ENCODE peak calls at places on chromosomes 11 and 22, in ten cellular contexts. One of them, this sample, is unnamed.

GRCh38 chr11:41245184-41245583 is 214.3 kb downstream of the LRRC4C start:
- DNase-seq in neural progenitor cell: no peak
- DNase-seq in mesothelial cell of epicardium: no peak
- DNase-seq in AG09319: no peak
- DNase-seq in esophagus muscularis mucosa: no peak
- DNase-seq in retinal pigment epithelial cell: no peak
- DNase-seq in fibroblast of lung: no peak
- DNase-seq in WTC11: no peak
- DNase-seq in pancreas: peak; percentile 43
- DNase-seq in PC-3: no peak
- DNase-seq in this sample: no peak

GRCh38 chr11:124633355-124633754 is 10.7 kb downstream of the TBRG1 start:
- DNase-seq in PC-3: peak; percentile 52
- DNase-seq in AG09319: no peak
- DNase-seq in fibroblast of lung: no peak
- DNase-seq in retinal pigment epithelial cell: no peak
- DNase-seq in mesothelial cell of epicardium: no peak
- DNase-seq in esophagus muscularis mucosa: no peak
- DNase-seq in pancreas: no peak
- DNase-seq in WTC11: no peak
- DNase-seq in neural progenitor cell: no peak
- DNase-seq in this sample: no peak

GRCh38 chr22:33917744-33918406 is 2.4 kb downstream of the LARGE1 start:
- DNase-seq in esophagus muscularis mucosa: no peak
- DNase-seq in mesothelial cell of epicardium: no peak
- DNase-seq in WTC11: peak; percentile 15
- DNase-seq in AG09319: no peak
- DNase-seq in PC-3: no peak
- DNase-seq in pancreas: no peak
- DNase-seq in neural progenitor cell: peak; percentile 64
- DNase-seq in retinal pigment epithelial cell: no peak
- DNase-seq in fibroblast of lung: peak; percentile 53
- DNase-seq in this sample: no peak

GRCh38 chr11:64851831-64852337 is 7.4 kb upstream of the CDC42BPG start:
- DNase-seq in retinal pigment epithelial cell: no peak
- DNase-seq in mesothelial cell of epicardium: no peak
- DNase-seq in WTC11: no peak
- DNase-seq in neural progenitor cell: no peak
- DNase-seq in pancreas: no peak
- DNase-seq in PC-3: no peak
- DNase-seq in fibroblast of lung: no peak
- DNase-seq in AG09319: no peak
- DNase-seq in esophagus muscularis mucosa: no peak
- DNase-seq in this sample: no peak

GRCh38 chr11:12201016-12201985 is 90.9 kb downstream of the MICAL2 start:
- DNase-seq in pancreas: no peak
- DNase-seq in retinal pigment epithelial cell: peak; percentile 71
- DNase-seq in mesothelial cell of epicardium: no peak
- DNase-seq in PC-3: no peak
- DNase-seq in WTC11: no peak
- DNase-seq in esophagus muscularis mucosa: no peak
- DNase-seq in AG09319: peak; percentile 39
- DNase-seq in neural progenitor cell: no peak
- DNase-seq in fibroblast of lung: peak; percentile 77
- DNase-seq in this sample: peak; percentile 91

GRCh38 chr22:31488988-31489617 is 539 bp downstream of the EIF4ENIF1 start:
- DNase-seq in fibroblast of lung: no peak
- DNase-seq in pancreas: peak; percentile 75
- DNase-seq in esophagus muscularis mucosa: no peak
- DNase-seq in AG09319: no peak
- DNase-seq in retinal pigment epithelial cell: no peak
- DNase-seq in neural progenitor cell: peak; percentile 72
- DNase-seq in mesothelial cell of epicardium: peak; percentile 61
- DNase-seq in PC-3: peak; percentile 4
- DNase-seq in WTC11: peak; percentile 55
- DNase-seq in this sample: no peak

GRCh38 chr11:114291381-114291780 is 4.8 kb upstream of the NNMT start:
- DNase-seq in retinal pigment epithelial cell: no peak
- DNase-seq in fibroblast of lung: no peak
- DNase-seq in neural progenitor cell: no peak
- DNase-seq in WTC11: no peak
- DNase-seq in AG09319: peak; percentile 20
- DNase-seq in PC-3: no peak
- DNase-seq in mesothelial cell of epicardium: no peak
- DNase-seq in pancreas: no peak
- DNase-seq in esophagus muscularis mucosa: no peak
- DNase-seq in this sample: no peak

GRCh38 chr22:32996702-32997101 is 61.5 kb downstream of the SYN3 start:
- DNase-seq in mesothelial cell of epicardium: no peak
- DNase-seq in AG09319: no peak
- DNase-seq in PC-3: no peak
- DNase-seq in esophagus muscularis mucosa: peak; percentile 95
- DNase-seq in neural progenitor cell: no peak
- DNase-seq in WTC11: no peak
- DNase-seq in pancreas: no peak
- DNase-seq in retinal pigment epithelial cell: peak; percentile 45
- DNase-seq in fibroblast of lung: no peak
- DNase-seq in this sample: peak; percentile 90

GRCh38 chr11:47373876-47374820 is 4.2 kb downstream of the SPI1 start:
- DNase-seq in retinal pigment epithelial cell: no peak
- DNase-seq in AG09319: peak; percentile 16
- DNase-seq in fibroblast of lung: peak; percentile 70
- DNase-seq in esophagus muscularis mucosa: no peak
- DNase-seq in WTC11: peak; percentile 90
- DNase-seq in neural progenitor cell: peak; percentile 84
- DNase-seq in PC-3: peak; percentile 74
- DNase-seq in mesothelial cell of epicardium: peak; percentile 91
- DNase-seq in pancreas: peak; percentile 96
- DNase-seq in this sample: peak; percentile 86

GRCh38 chr11:12599408-12600143 is 74.6 kb upstream of the TEAD1 start:
- DNase-seq in fibroblast of lung: no peak
- DNase-seq in neural progenitor cell: peak; percentile 71
- DNase-seq in esophagus muscularis mucosa: no peak
- DNase-seq in AG09319: no peak
- DNase-seq in pancreas: peak; percentile 90
- DNase-seq in mesothelial cell of epicardium: no peak
- DNase-seq in WTC11: peak; percentile 81
- DNase-seq in PC-3: peak; percentile 42
- DNase-seq in retinal pigment epithelial cell: no peak
- DNase-seq in this sample: no peak

GRCh38 chr11:124961972-124962609 is 8.1 kb downstream of the CCDC15 start:
- DNase-seq in fibroblast of lung: peak; percentile 90
- DNase-seq in mesothelial cell of epicardium: no peak
- DNase-seq in pancreas: no peak
- DNase-seq in retinal pigment epithelial cell: peak; percentile 37
- DNase-seq in PC-3: peak; percentile 91
- DNase-seq in esophagus muscularis mucosa: no peak
- DNase-seq in AG09319: peak; percentile 49
- DNase-seq in WTC11: no peak
- DNase-seq in neural progenitor cell: peak; percentile 72
- DNase-seq in this sample: no peak

GRCh38 chr11:128052912-128053641 is 534.3 kb downstream of the ETS1 start:
- DNase-seq in esophagus muscularis mucosa: no peak
- DNase-seq in fibroblast of lung: peak; percentile 65
- DNase-seq in pancreas: no peak
- DNase-seq in AG09319: peak; percentile 49
- DNase-seq in WTC11: no peak
- DNase-seq in neural progenitor cell: no peak
- DNase-seq in retinal pigment epithelial cell: no peak
- DNase-seq in mesothelial cell of epicardium: no peak
- DNase-seq in PC-3: peak; percentile 56
- DNase-seq in this sample: no peak

GRCh38 chr11:111604392-111605009 is 2.3 kb downstream of the SIK2 start:
- DNase-seq in PC-3: peak; percentile 82
- DNase-seq in WTC11: no peak
- DNase-seq in neural progenitor cell: peak; percentile 79
- DNase-seq in mesothelial cell of epicardium: no peak
- DNase-seq in AG09319: no peak
- DNase-seq in pancreas: no peak
- DNase-seq in fibroblast of lung: peak; percentile 67
- DNase-seq in retinal pigment epithelial cell: no peak
- DNase-seq in esophagus muscularis mucosa: no peak
- DNase-seq in this sample: no peak
- TF ChIP-seq CTCF in PC-3: peak; percentile 86
- TF ChIP-seq CTCF in WTC11: peak; percentile 36
- TF ChIP-seq CTCF in neural progenitor cell: peak; percentile 78
- TF ChIP-seq CTCF in mesothelial cell of epicardium: peak; percentile 63
- TF ChIP-seq CTCF in AG09319: peak; percentile 49
- TF ChIP-seq CTCF in pancreas: peak; percentile 42
- TF ChIP-seq CTCF in fibroblast of lung: peak; percentile 54
- TF ChIP-seq CTCF in retinal pigment epithelial cell: peak; percentile 64
- TF ChIP-seq CTCF in esophagus muscularis mucosa: peak; percentile 47
- TF ChIP-seq CTCF in this sample: peak; percentile 77

DNA sequence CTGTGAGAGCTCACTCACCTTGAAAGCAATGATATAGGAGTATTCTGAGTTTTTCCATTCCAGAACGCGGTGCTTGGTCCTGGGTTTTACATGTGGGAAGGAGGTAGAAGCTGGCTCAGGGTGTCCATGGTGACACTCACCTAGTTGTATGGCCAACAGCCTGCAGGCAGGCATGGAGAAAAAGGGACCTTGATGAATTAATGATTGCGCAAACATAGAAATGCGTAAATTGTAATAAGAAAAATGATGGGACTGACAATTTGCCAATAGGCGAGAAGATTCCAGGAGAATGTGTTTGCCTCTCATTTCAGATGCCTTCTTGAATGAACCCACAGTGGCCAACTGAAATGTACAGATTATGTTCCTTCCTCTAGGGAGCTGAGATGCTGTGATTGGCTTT is 53.4 kb upstream of the MYO18B start:
- DNase-seq in retinal pigment epithelial cell: no peak
- DNase-seq in fibroblast of lung: no peak
- DNase-seq in mesothelial cell of epicardium: no peak
- DNase-seq in AG09319: no peak
- DNase-seq in esophagus muscularis mucosa: no peak
- DNase-seq in WTC11: no peak
- DNase-seq in PC-3: no peak
- DNase-seq in neural progenitor cell: no peak
- DNase-seq in pancreas: no peak
- DNase-seq in this sample: no peak
- TF ChIP-seq CTCF in retinal pigment epithelial cell: no peak
- TF ChIP-seq CTCF in fibroblast of lung: no peak
- TF ChIP-seq CTCF in mesothelial cell of epicardium: no peak
- TF ChIP-seq CTCF in AG09319: no peak
- TF ChIP-seq CTCF in esophagus muscularis mucosa: no peak
- TF ChIP-seq CTCF in WTC11: no peak
- TF ChIP-seq CTCF in PC-3: no peak
- TF ChIP-seq CTCF in neural progenitor cell: no peak
- TF ChIP-seq CTCF in pancreas: no peak
- TF ChIP-seq CTCF in this sample: no peak

GRCh38 chr11:70413151-70413550 is 14.8 kb downstream of the CTTN start:
- DNase-seq in pancreas: no peak
- DNase-seq in neural progenitor cell: no peak
- DNase-seq in retinal pigment epithelial cell: no peak
- DNase-seq in fibroblast of lung: no peak
- DNase-seq in esophagus muscularis mucosa: no peak
- DNase-seq in WTC11: no peak
- DNase-seq in AG09319: no peak
- DNase-seq in mesothelial cell of epicardium: no peak
- DNase-seq in PC-3: no peak
- DNase-seq in this sample: no peak

GRCh38 chr11:70414341-70415100 is 16.2 kb downstream of the CTTN start:
- DNase-seq in pancreas: no peak
- DNase-seq in mesothelial cell of epicardium: no peak
- DNase-seq in neural progenitor cell: no peak
- DNase-seq in WTC11: no peak
- DNase-seq in esophagus muscularis mucosa: no peak
- DNase-seq in retinal pigment epithelial cell: no peak
- DNase-seq in fibroblast of lung: no peak
- DNase-seq in AG09319: no peak
- DNase-seq in PC-3: no peak
- DNase-seq in this sample: no peak

GRCh38 chr11:70416881-70417280 is 18.6 kb downstream of the CTTN start:
- DNase-seq in WTC11: no peak
- DNase-seq in neural progenitor cell: no peak
- DNase-seq in esophagus muscularis mucosa: no peak
- DNase-seq in retinal pigment epithelial cell: no peak
- DNase-seq in AG09319: no peak
- DNase-seq in mesothelial cell of epicardium: no peak
- DNase-seq in pancreas: no peak
- DNase-seq in fibroblast of lung: no peak
- DNase-seq in PC-3: no peak
- DNase-seq in this sample: no peak

GRCh38 chr11:70415642-70416395 is 17.5 kb downstream of the CTTN start:
- DNase-seq in PC-3: no peak
- DNase-seq in WTC11: no peak
- DNase-seq in mesothelial cell of epicardium: no peak
- DNase-seq in neural progenitor cell: no peak
- DNase-seq in esophagus muscularis mucosa: no peak
- DNase-seq in AG09319: no peak
- DNase-seq in fibroblast of lung: peak; percentile 30
- DNase-seq in pancreas: no peak
- DNase-seq in retinal pigment epithelial cell: no peak
- DNase-seq in this sample: no peak

DNA sequence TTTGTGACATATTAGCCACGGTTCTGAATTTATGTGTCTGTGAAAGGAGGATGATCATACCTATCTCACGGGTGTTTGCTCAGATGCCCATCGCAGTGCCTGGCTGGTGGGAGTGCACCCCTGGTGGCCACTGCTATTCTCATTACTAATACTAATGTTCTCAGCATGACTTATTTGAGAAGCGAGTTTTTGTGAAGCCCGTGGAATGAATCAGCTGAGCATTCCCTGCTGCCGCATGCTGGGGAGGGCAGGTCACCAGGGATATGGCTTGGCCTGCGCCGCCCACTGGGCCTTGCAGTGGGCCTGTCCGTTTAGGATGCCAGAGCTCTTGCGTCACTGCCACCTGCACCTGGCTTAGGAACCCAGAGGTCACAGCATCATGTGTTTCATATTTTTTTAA is 16.8 kb downstream of the CTTN start:
- DNase-seq in WTC11: no peak
- DNase-seq in mesothelial cell of epicardium: no peak
- DNase-seq in neural progenitor cell: no peak
- DNase-seq in fibroblast of lung: peak; percentile 50
- DNase-seq in esophagus muscularis mucosa: no peak
- DNase-seq in retinal pigment epithelial cell: no peak
- DNase-seq in AG09319: no peak
- DNase-seq in PC-3: peak; percentile 15
- DNase-seq in pancreas: no peak
- DNase-seq in this sample: no peak
- TF ChIP-seq CTCF in WTC11: no peak
- TF ChIP-seq CTCF in mesothelial cell of epicardium: no peak
- TF ChIP-seq CTCF in neural progenitor cell: peak; percentile 19
- TF ChIP-seq CTCF in fibroblast of lung: peak; percentile 42
- TF ChIP-seq CTCF in esophagus muscularis mucosa: no peak
- TF ChIP-seq CTCF in retinal pigment epithelial cell: peak; percentile 43
- TF ChIP-seq CTCF in AG09319: peak; percentile 36
- TF ChIP-seq CTCF in PC-3: peak; percentile 54
- TF ChIP-seq CTCF in pancreas: no peak
- TF ChIP-seq CTCF in this sample: no peak

DNA sequence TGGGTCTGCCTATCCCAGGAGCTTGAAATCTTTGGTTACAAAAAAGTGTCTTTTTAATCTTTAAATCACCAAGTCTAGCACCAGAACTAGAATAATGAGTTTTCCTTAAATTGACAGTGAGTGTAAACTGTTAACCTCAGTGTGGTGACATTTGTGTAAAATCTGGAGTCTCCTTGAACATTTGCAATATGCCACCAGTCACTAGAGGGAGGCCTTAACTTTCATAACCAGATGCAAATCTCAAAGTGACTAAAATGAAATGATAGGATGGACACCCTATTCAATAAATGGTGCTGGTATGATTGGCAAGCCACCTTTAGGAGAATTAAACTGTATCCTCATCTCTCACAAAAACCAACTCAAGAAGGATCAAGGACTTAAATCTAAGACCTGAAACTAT is 8.3 kb upstream of the SCGB1D2 start:
- DNase-seq in esophagus muscularis mucosa: no peak
- DNase-seq in WTC11: no peak
- DNase-seq in pancreas: no peak
- DNase-seq in neural progenitor cell: no peak
- DNase-seq in AG09319: no peak
- DNase-seq in retinal pigment epithelial cell: no peak
- DNase-seq in mesothelial cell of epicardium: no peak
- DNase-seq in PC-3: peak; percentile 37
- DNase-seq in fibroblast of lung: no peak
- DNase-seq in this sample: no peak
- TF ChIP-seq CTCF in esophagus muscularis mucosa: no peak
- TF ChIP-seq CTCF in WTC11: no peak
- TF ChIP-seq CTCF in pancreas: no peak
- TF ChIP-seq CTCF in neural progenitor cell: no peak
- TF ChIP-seq CTCF in AG09319: no peak
- TF ChIP-seq CTCF in retinal pigment epithelial cell: peak; percentile 31
- TF ChIP-seq CTCF in mesothelial cell of epicardium: no peak
- TF ChIP-seq CTCF in PC-3: peak; percentile 54
- TF ChIP-seq CTCF in fibroblast of lung: peak; percentile 5
- TF ChIP-seq CTCF in this sample: no peak

This sample was measured in right atrium auricular region.